ENCODE peak calls at places on chromosomes 16 and 17, in eight cellular contexts. M, V, J, E, O, F, P and C are unnamed samples.

GRCh38 chr16:4465977-4466779 is 8.2 kb downstream of the NMRAL1 start:
- DNase-seq in M (peak), V (no peak), J (no peak), E (no peak), O (no peak), F (no peak), P (peak), C (no peak)

GRCh38 chr16:50386819-50387218 is 18.0 kb upstream of the BRD7 start:
- DNase-seq in M (no peak), V (no peak), J (no peak), E (no peak), O (no peak), F (no peak), P (no peak), C (no peak)

GRCh38 chr16:58366247-58367031 is 25.8 kb upstream of the GINS3 start:
- DNase-seq in M (no peak), V (no peak), J (peak), E (peak), O (no peak), F (no peak), P (peak), C (no peak)

GRCh38 chr17:2023692-2024571 is 1.2 kb downstream of the RTN4RL1 start:
- DNase-seq in M (peak), V (no peak), J (peak), E (peak), O (no peak), F (no peak), P (peak), C (no peak)

GRCh38 chr16:85984947-85985451 is 86.0 kb downstream of the IRF8 start:
- DNase-seq in M (no peak), V (no peak), J (no peak), E (no peak), O (no peak), F (no peak), P (no peak), C (no peak)

GRCh38 chr16:11996433-11997174 is 20.1 kb downstream of the SNX29 start:
- DNase-seq in M (no peak), V (no peak), J (no peak), E (no peak), O (no peak), F (no peak), P (no peak), C (no peak)

GRCh38 chr17:21200590-21201301 is 13.2 kb downstream of the TMEM11 start:
- DNase-seq in M (no peak), V (no peak), J (no peak), E (no peak), O (no peak), F (no peak), P (no peak), C (no peak)

GRCh38 chr17:6996256-6997111 is 635 bp downstream of the ALOX12 start:
- DNase-seq in M (no peak), V (no peak), J (no peak), E (no peak), O (no peak), F (no peak), P (no peak), C (no peak)

GRCh38 chr17:8031261-8031661 is 7.6 kb upstream of the ALOX15B start:
- DNase-seq in M (no peak), V (no peak), J (no peak), E (no peak), O (no peak), F (no peak), P (no peak), C (no peak)

GRCh38 chr17:43936434-43936833 is 5.8 kb downstream of the PPY start:
- DNase-seq in M (no peak), V (no peak), J (peak), E (no peak), O (no peak), F (no peak), P (no peak), C (no peak)

GRCh38 chr17:72915631-72916081 is 176.8 kb downstream of the SLC39A11 start:
- DNase-seq in M (no peak), V (no peak), J (no peak), E (no peak), O (no peak), F (no peak), P (no peak), C (no peak)

GRCh38 chr16:22191966-22192260 is 14.2 kb upstream of the EEF2K start:
- DNase-seq in M (no peak), V (no peak), J (peak), E (no peak), O (peak), F (no peak), P (no peak), C (no peak)

GRCh38 chr16:67541391-67542263 is 13.0 kb downstream of the RIPOR1 start:
- DNase-seq in M (no peak), V (no peak), J (peak), E (peak), O (no peak), F (no peak), P (no peak), C (no peak)

GRCh38 chr16:86049641-86050040 is 150.7 kb downstream of the IRF8 start:
- DNase-seq in M (no peak), V (no peak), J (no peak), E (no peak), O (no peak), F (no peak), P (no peak), C (no peak)

GRCh38 chr17:44308865-44309264 is 464 bp downstream of the RUNDC3A start:
- DNase-seq in M (no peak), V (no peak), J (no peak), E (no peak), O (no peak), F (no peak), P (no peak), C (no peak)

GRCh38 chr16:71572497-71573116 is 4.3 kb downstream of the TAT start:
- DNase-seq in M (no peak), V (no peak), J (no peak), E (peak), O (no peak), F (no peak), P (no peak), C (no peak)

GRCh38 chr16:84029297-84030096 is 13.1 kb downstream of the SLC38A8 start:
- DNase-seq in M (peak), V (no peak), J (no peak), E (no peak), O (no peak), F (no peak), P (no peak), C (no peak)

GRCh38 chr17:35849469-35850348 is 19.0 kb downstream of the HEATR9 start:
- DNase-seq in M (no peak), V (peak), J (peak), E (peak), O (peak), F (peak), P (peak), C (peak)

GRCh38 chr17:61410555-61411089 is 11.0 kb downstream of the TBX2 start:
- DNase-seq in M (peak), V (peak), J (peak), E (peak), O (peak), F (no peak), P (peak), C (no peak)

GRCh38 chr17:78501241-78502036 is 75.8 kb downstream of the DNAH17 start:
- DNase-seq in M (peak), V (no peak), J (no peak), E (no peak), O (no peak), F (no peak), P (no peak), C (no peak)

GRCh38 chr16:31880322-31880979 is 6.8 kb downstream of the ZNF267 start:
- DNase-seq in M (no peak), V (no peak), J (peak), E (no peak), O (no peak), F (peak), P (peak), C (no peak)

DNA sequence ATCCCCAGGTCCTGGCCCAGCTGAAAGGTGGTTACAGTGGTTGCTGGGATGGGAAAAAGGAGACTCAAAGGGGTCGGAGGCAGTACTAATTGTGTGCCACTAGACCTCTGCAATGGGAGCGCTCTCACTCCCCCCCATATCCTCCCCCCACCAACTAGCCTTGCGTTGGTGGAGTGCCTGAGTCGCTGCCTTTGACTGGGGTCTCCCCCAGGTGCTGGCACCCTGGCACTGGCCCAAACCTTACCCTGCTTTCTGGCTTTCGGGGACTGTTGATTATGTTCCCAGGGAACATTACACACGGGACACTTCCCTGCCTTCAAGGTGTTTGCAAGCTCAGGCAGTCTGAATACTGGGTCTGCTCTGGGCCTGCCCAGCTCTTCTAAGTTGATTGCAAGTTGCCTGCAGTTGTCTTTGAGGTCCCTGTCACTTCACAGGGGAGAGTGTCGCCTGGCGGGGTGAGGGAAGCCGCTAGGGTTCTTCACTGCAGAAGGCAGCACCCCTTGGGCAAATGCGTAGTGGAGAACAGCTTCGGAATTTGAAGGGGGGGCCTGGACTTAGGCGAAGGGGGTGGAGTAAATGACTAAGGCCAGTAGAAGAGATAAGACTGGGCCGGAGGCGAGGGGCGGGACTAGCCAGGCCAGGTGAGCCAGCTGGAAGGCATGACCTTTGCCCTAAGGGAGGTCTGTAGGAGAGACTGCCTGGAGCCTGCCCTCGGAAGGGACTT is 98.0 kb downstream of the RAB11FIP4 start:
- DNase-seq in M (no peak), V (no peak), J (no peak), E (no peak), O (no peak), F (no peak), P (no peak), C (no peak)
- H3K4me3 ChIP-seq in M (no peak), V (no peak), J (no peak), E (no peak), O (peak), F (peak), P (no peak), C (peak)

GRCh38 chr16:48834576-48834975 is 224.6 kb upstream of the N4BP1 start:
- DNase-seq in M (no peak), V (no peak), J (no peak), E (no peak), O (no peak), F (no peak), P (no peak), C (no peak)

GRCh38 chr16:48831081-48831722 is 221.2 kb upstream of the N4BP1 start:
- DNase-seq in M (no peak), V (no peak), J (no peak), E (peak), O (no peak), F (no peak), P (no peak), C (no peak)

GRCh38 chr16:48833461-48833860 is 223.5 kb upstream of the N4BP1 start:
- DNase-seq in M (no peak), V (no peak), J (no peak), E (no peak), O (no peak), F (no peak), P (no peak), C (no peak)

DNA sequence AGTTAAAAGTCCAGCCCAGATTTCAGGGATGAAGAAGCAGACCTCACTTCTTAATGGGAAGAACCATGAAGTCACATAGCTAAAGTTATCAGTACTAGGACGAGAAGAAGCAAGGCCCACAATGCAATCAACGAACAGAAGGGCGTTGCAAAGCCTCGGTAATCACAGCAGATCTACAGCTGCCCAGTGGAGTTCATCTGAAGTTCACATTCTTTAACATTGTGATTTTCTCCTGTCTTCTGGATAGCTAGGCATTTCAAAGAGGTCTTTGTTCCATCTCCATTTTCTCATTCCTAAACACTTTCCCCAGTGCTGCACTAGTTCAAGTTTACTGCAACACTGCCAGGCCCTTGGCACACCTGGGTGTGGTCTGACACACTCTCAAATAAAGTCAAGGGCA is 226.7 kb upstream of the N4BP1 start:
- DNase-seq in M (no peak), V (no peak), J (no peak), E (no peak), O (no peak), F (no peak), P (no peak), C (no peak)
- TF ChIP-seq CTCF in M (no peak), V (no peak), J (no peak), E (no peak), O (no peak), F (no peak), P (no peak), C (no peak)

DNA sequence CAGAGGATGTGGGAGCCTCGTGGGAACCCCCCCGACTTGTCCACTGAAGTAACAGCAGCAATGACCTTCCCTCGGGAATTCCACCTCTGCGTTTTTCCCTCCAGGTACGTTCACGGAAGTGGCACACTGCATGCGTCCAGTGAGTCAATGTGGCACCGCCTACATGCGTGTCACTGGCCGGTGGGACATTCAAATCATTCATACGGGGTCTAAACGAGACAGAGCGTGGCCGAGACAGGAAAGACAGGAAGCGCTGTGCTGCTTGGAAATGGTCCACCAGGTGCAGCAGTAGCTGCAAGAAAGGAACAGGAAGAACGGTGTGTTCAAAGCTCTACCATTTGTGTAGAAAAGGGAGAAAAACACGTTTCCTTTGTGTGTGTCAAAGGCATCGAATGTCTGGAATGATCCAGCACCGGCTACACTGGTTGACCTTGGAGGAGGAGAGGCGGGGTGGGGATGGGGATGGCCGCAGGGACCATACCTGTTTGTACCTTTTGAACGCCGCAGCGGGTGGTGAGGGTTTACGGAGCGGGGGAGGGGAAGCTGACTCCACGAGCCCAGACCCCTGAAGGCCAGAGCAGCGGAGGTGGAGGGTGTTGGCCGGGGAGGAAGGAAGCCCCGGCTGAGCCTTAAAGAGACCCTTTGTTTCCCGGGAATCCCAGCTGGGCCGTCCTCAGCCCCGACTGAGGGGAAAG is 1.7 kb upstream of the PGAP6 start:
- DNase-seq in M (no peak), V (no peak), J (no peak), E (no peak), O (peak), F (peak), P (no peak), C (peak)
- H3K4me3 ChIP-seq in M (no peak), V (no peak), J (no peak), E (no peak), O (peak), F (peak), P (peak), C (peak)

DNA sequence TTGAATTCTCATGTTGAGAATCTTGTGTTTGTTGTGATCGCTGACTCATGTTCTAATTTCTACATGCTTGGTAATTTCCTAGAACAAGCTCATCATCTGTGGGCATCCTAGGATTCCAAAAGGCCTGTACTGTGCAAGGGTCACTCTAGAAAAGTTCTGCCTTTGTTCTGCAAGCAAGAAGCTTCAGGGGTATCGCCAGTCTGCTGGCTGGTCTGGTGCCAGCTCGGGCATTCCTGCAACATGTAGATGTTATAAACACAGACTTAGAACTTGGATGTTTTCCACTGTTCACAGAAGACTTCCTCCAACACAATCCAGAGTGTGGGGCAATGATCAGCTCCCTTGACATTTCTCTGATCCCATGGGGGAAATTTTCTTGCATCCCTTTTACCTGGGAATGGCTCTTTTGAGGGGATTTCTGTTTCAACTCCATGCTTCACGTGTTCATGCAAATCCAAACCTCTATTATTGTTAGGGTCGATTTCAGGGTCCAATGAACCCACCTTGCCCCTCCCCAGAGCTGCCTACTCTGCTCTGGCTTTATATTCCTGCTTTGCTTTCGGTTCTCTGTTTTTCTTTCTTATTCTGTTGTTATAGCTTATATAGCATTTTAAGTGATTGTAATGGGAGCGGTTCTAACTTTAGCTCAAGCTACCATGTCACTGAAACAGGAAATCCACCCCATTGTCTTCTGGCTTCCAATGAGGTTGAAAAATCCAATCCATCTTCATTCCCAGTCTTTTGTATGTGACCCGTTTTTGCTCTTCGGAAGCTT is 25.3 kb downstream of the UBE2O start:
- DNase-seq in M (no peak), V (peak), J (peak), E (no peak), O (peak), F (no peak), P (peak), C (no peak)
- TF ChIP-seq CTCF in M (no peak), V (no peak), J (no peak), E (no peak), O (no peak), F (no peak), P (no peak), C (no peak)

DNA sequence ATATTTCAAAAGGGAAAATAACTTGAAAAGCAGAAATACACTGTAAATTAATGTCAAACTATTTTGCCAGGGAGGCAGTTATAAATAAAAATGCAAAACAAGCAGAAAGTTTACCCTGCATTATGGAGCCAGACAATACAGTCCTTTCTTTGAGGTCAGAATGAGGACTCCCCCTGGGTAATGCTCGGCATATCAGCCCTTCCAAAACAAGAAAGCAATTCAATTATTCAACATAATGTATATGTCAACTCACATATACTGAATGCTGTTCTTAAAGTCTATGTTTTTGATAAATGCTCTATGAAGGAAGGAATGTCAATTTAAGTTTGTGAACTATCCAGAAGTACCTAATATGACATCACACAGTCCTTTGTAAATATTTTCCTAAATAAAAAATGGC is 72.4 kb downstream of the TTC19 start:
- DNase-seq in M (no peak), V (no peak), J (no peak), E (no peak), O (no peak), F (no peak), P (no peak), C (no peak)
- H3K4me3 ChIP-seq in M (no peak), V (no peak), J (no peak), E (no peak), O (no peak), F (no peak), P (no peak), C (no peak)

GRCh38 chr16:55651841-55652824 is 3.7 kb upstream of the SLC6A2 start:
- DNase-seq in M (no peak), V (no peak), J (no peak), E (no peak), O (no peak), F (no peak), P (no peak), C (no peak)

GRCh38 chr16:55645986-55646385 is 9.8 kb upstream of the SLC6A2 start:
- DNase-seq in M (no peak), V (no peak), J (no peak), E (no peak), O (no peak), F (no peak), P (no peak), C (no peak)

GRCh38 chr16:55643161-55643970 is 12.4 kb upstream of the SLC6A2 start:
- DNase-seq in M (no peak), V (no peak), J (peak), E (peak), O (no peak), F (no peak), P (peak), C (no peak)

GRCh38 chr16:55647343-55647742 is 8.4 kb upstream of the SLC6A2 start:
- DNase-seq in M (no peak), V (no peak), J (no peak), E (no peak), O (no peak), F (no peak), P (no peak), C (no peak)

DNA sequence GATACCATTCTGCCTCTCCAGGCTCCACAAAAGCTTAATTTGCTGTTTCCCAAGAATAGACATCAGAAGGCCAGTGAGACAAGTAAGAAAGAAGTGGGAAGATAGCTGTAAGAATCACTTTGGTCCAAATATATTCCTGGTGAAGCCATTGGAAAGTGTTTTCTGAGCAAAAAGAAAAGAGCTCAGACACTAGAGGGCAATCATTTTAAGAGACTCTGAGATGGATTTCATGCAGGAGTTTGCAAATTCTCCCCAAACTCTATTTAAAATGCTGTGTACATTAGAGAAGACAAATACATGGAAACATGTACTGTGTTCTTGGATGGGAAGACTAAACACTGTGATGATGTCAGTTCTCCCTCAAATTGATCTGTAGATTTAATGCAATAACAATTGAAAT is 8.0 kb upstream of the SLC6A2 start:
- DNase-seq in M (no peak), V (no peak), J (no peak), E (no peak), O (no peak), F (no peak), P (no peak), C (no peak)
- TF ChIP-seq CTCF in M (no peak), V (no peak), J (no peak), E (no peak), O (no peak), F (no peak), P (no peak), C (no peak)

GRCh38 chr16:30786115-30786935 is 680 bp downstream of the ZNF629 start:
- DNase-seq in M (no peak), V (no peak), J (peak), E (peak), O (no peak), F (no peak), P (peak), C (no peak)
- H3K4me3 ChIP-seq in M (peak), V (peak), J (peak), E (peak), O (peak), F (no peak), P (peak), C (peak)

GRCh38 chr17:56540791-56541190 is 52.7 kb upstream of the NOG start:
- DNase-seq in M (no peak), V (no peak), J (no peak), E (no peak), O (no peak), F (no peak), P (no peak), C (no peak)
- TF ChIP-seq CTCF in M (no peak), V (no peak), J (no peak), E (no peak), O (no peak), F (no peak), P (no peak), C (no peak)